ENCODE peak calls at places on chromosomes 16 and 17, in five cellular contexts. O, Y, N, M and A are unnamed samples.

GRCh38 chr16:24988593-24989338 is 26.4 kb downstream of the ARHGAP17 start:
- DNase-seq in O (no peak), Y (peak), N (peak), M (peak), A (no peak)

GRCh38 chr17:19270951-19271611 is 33.9 kb downstream of the EPN2 start:
- DNase-seq in O (no peak), Y (no peak), N (no peak), M (no peak), A (no peak)

GRCh38 chr17:57636985-57637667 is 108.0 kb downstream of the CCDC182 start:
- DNase-seq in O (no peak), Y (no peak), N (no peak), M (peak), A (no peak)

GRCh38 chr17:48646183-48647102 is 20.3 kb upstream of the HOXB9 start:
- DNase-seq in O (no peak), Y (peak), N (no peak), M (peak), A (peak)

GRCh38 chr16:1863681-1864460 is 8.1 kb downstream of the MEIOB start:
- DNase-seq in O (peak), Y (peak), N (no peak), M (peak), A (no peak)

GRCh38 chr16:83942815-83943515 is 10.1 kb upstream of the OSGIN1 start:
- DNase-seq in O (no peak), Y (no peak), N (no peak), M (no peak), A (no peak)

GRCh38 chr17:41813699-41814124 is 908 bp downstream of the FKBP10 start:
- DNase-seq in O (no peak), Y (no peak), N (no peak), M (no peak), A (no peak)

GRCh38 chr17:47310186-47310733 is 13.5 kb upstream of the EFCAB13 start:
- DNase-seq in O (no peak), Y (no peak), N (no peak), M (no peak), A (no peak)

GRCh38 chr17:63919311-63919723 is 678 bp upstream of the GH1 start:
- DNase-seq in O (peak), Y (peak), N (peak), M (peak), A (peak)

GRCh38 chr16:22232277-22233049 is 26.4 kb downstream of the EEF2K start:
- DNase-seq in O (no peak), Y (peak), N (no peak), M (peak), A (no peak)

GRCh38 chr17:45279898-45280297 is 18.0 kb upstream of the SPATA32 start:
- DNase-seq in O (no peak), Y (no peak), N (no peak), M (no peak), A (no peak)

GRCh38 chr17:43456661-43457361 is 27.0 kb upstream of the DHX8 start:
- DNase-seq in O (peak), Y (peak), N (peak), M (peak), A (no peak)

GRCh38 chr16:4506450-4506849 is 30.3 kb downstream of the HMOX2 start:
- DNase-seq in O (peak), Y (peak), N (peak), M (peak), A (peak)

GRCh38 chr16:65010136-65010535 is 111.7 kb downstream of the CDH11 start:
- DNase-seq in O (no peak), Y (no peak), N (no peak), M (no peak), A (no peak)

GRCh38 chr17:72926171-72926570 is 166.3 kb downstream of the SLC39A11 start:
- DNase-seq in O (no peak), Y (no peak), N (no peak), M (peak), A (peak)

GRCh38 chr16:67236551-67237395 is 9.8 kb downstream of the TMEM208 start:
- DNase-seq in O (no peak), Y (peak), N (peak), M (peak), A (peak)

GRCh38 chr17:74182041-74182783 is 21.3 kb upstream of the RPL38 start:
- DNase-seq in O (no peak), Y (no peak), N (no peak), M (no peak), A (no peak)

GRCh38 chr17:4900231-4901107 is 1.1 kb downstream of the C17orf107 start:
- DNase-seq in O (no peak), Y (no peak), N (no peak), M (no peak), A (no peak)

GRCh38 chr17:29069526-29070041 is 26.6 kb downstream of the PIPOX start:
- DNase-seq in O (no peak), Y (peak), N (no peak), M (peak), A (no peak)

GRCh38 chr17:61002316-61002736 is 324.7 kb downstream of the BCAS3 start:
- DNase-seq in O (peak), Y (peak), N (no peak), M (peak), A (peak)

GRCh38 chr16:397736-398332 is 835 bp downstream of the NME4 start:
- DNase-seq in O (peak), Y (peak), N (peak), M (peak), A (peak)

GRCh38 chr17:44005865-44006580 is 1.6 kb downstream of the NAGS start:
- DNase-seq in O (no peak), Y (peak), N (no peak), M (no peak), A (peak)

GRCh38 chr17:73371285-73371684 is 59.5 kb upstream of the CDC42EP4 start:
- DNase-seq in O (no peak), Y (no peak), N (no peak), M (peak), A (peak)

GRCh38 chr17:1730345-1731193 is 6.1 kb downstream of the WDR81 start:
- DNase-seq in O (no peak), Y (no peak), N (peak), M (peak), A (no peak)

GRCh38 chr17:73028311-73028755 is 64.2 kb downstream of the SLC39A11 start:
- DNase-seq in O (peak), Y (no peak), N (no peak), M (no peak), A (peak)

GRCh38 chr16:66619036-66619435 is 14.5 kb downstream of the CMTM3 start:
- DNase-seq in O (no peak), Y (no peak), N (no peak), M (peak), A (peak)

GRCh38 chr16:30698816-30699614 is at the start of gene SRCAP:
- DNase-seq in O (peak), Y (peak), N (peak), M (peak), A (peak)

GRCh38 chr17:2302740-2303277 is 776 bp downstream of the SMG6 start:
- DNase-seq in O (no peak), Y (no peak), N (no peak), M (no peak), A (peak)

GRCh38 chr17:67050066-67050465 is 5.7 kb downstream of the CACNG1 start:
- DNase-seq in O (no peak), Y (no peak), N (no peak), M (no peak), A (no peak)

GRCh38 chr17:52136173-52136572 is 22.3 kb downstream of the CA10 start:
- DNase-seq in O (peak), Y (no peak), N (no peak), M (no peak), A (no peak)

GRCh38 chr17:70314096-70314495 is 144.8 kb downstream of the KCNJ2 start:
- DNase-seq in O (no peak), Y (no peak), N (no peak), M (peak), A (no peak)